ENCODE peak calls at places on chromosomes 5 and 9, in six cellular contexts. D is BE2C; C is substantia nigra; R is activated T-cell treated with anti-CD3 and anti-CD28 coated beads, Interleukin-2, amount 50 U/mL, for 1 hour; P is AG10803; I is NCI-H69. S is an unnamed sample.

GRCh38 chr9:89746385-89747116 is 141.7 kb downstream of the GADD45G start:
- DNase-seq in D (peak), C (no peak), R (no peak), P (peak), I (peak), S (no peak)

GRCh38 chr5:61333351-61334223 is 1.5 kb downstream of the ZSWIM6 start:
- DNase-seq in D (peak), C (peak), R (peak), P (peak), I (peak), S (peak)

GRCh38 chr9:114373960-114374730 is 13.6 kb downstream of the AKNA start:
- DNase-seq in D (no peak), C (no peak), R (no peak), P (no peak), I (no peak), S (no peak)

GRCh38 chr5:111069839-111070238 is 1.7 kb upstream of the TSLP start:
- DNase-seq in D (no peak), C (no peak), R (no peak), P (peak), I (no peak), S (peak)

GRCh38 chr9:71729816-71730526 is 38.3 kb downstream of the CEMIP2 start:
- DNase-seq in D (no peak), C (no peak), R (no peak), P (no peak), I (no peak), S (no peak)

GRCh38 chr9:132288371-132288770 is 66.4 kb downstream of the SETX start:
- DNase-seq in D (no peak), C (no peak), R (no peak), P (peak), I (no peak), S (peak)

GRCh38 chr5:142398719-142399034 is 73.9 kb upstream of the SPRY4 start:
- DNase-seq in D (no peak), C (no peak), R (no peak), P (no peak), I (no peak), S (no peak)

GRCh38 chr9:128927731-128928411 is 7.1 kb downstream of the PHYHD1 start:
- DNase-seq in D (peak), C (peak), R (peak), P (peak), I (peak), S (peak)

GRCh38 chr5:83036991-83037390 is 40.2 kb downstream of the TMEM167A start:
- DNase-seq in D (no peak), C (no peak), R (no peak), P (no peak), I (no peak), S (no peak)

GRCh38 chr9:134692573-134692860 is 50.9 kb downstream of the COL5A1 start:
- DNase-seq in D (no peak), C (no peak), R (no peak), P (no peak), I (no peak), S (no peak)

GRCh38 chr5:136130581-136130980 is 2.1 kb upstream of the SMAD5 start:
- DNase-seq in D (no peak), C (no peak), R (no peak), P (no peak), I (no peak), S (no peak)

GRCh38 chr9:87107072-87107471 is 159.8 kb upstream of the GAS1 start:
- DNase-seq in D (no peak), C (peak), R (no peak), P (no peak), I (no peak), S (no peak)

GRCh38 chr5:124289122-124289521 is 457.3 kb downstream of the ZNF608 start:
- DNase-seq in D (peak), C (peak), R (no peak), P (no peak), I (peak), S (no peak)

GRCh38 chr9:38329980-38330379 is 62.5 kb upstream of the ALDH1B1 start:
- DNase-seq in D (no peak), C (no peak), R (no peak), P (no peak), I (no peak), S (no peak)

GRCh38 chr5:9498541-9499497 is 47.1 kb downstream of the SEMA5A start:
- DNase-seq in D (peak), C (no peak), R (no peak), P (no peak), I (peak), S (no peak)